ENCODE peak calls at places on chromosomes 7 and 10, in four cellular contexts. Z is psoas muscle, V is SJSA1, T is lower lobe of right lung. A is an unnamed sample.

GRCh38 chr10:21134645-21135395 is 237.7 kb upstream of the NEBL start:
- DNase-seq in Z (no peak), T (no peak), V (no peak), A (no peak)

GRCh38 chr10:73493781-73494180 is 2.0 kb downstream of the PPP3CB start:
- DNase-seq in T (no peak), Z (no peak), V (no peak), A (no peak)

GRCh38 chr7:2044311-2044882 is 188.3 kb downstream of the MAD1L1 start:
- DNase-seq in V (no peak), T (peak; percentile 31), Z (peak; percentile 23), A (peak; percentile 12)

GRCh38 chr7:35185908-35186731 is 67.8 kb downstream of the TBX20 start:
- DNase-seq in Z (peak; percentile 51), T (no peak), V (peak; percentile 80), A (peak; percentile 78)

GRCh38 chr7:69049341-69049740 is 548.9 kb upstream of the AUTS2 start:
- DNase-seq in V (no peak), T (no peak), Z (no peak), A (no peak)

GRCh38 chr7:17599733-17600685 is 301.6 kb downstream of the AHR start:
- DNase-seq in V (peak; percentile 89), T (no peak), Z (no peak), A (no peak)

GRCh38 chr7:27191716-27192545 is 6.9 kb upstream of the HOXA11 start:
- DNase-seq in T (no peak), Z (peak; percentile 56), V (peak; percentile 45), A (no peak)

GRCh38 chr10:48632166-48632565 is 27.3 kb upstream of the ARHGAP22 start:
- DNase-seq in Z (no peak), V (no peak), T (no peak), A (no peak)

GRCh38 chr10:8416755-8417154 is 362.3 kb downstream of the GATA3 start:
- DNase-seq in Z (no peak), T (no peak), V (no peak), A (no peak)

GRCh38 chr7:101880536-101881443 is 63.4 kb downstream of the CUX1 start:
- DNase-seq in T (no peak), Z (no peak), V (no peak), A (no peak)

GRCh38 chr10:132021504-132022143 is 39.9 kb upstream of the BNIP3 start:
- DNase-seq in T (no peak), Z (peak; percentile 47), V (no peak), A (no peak)

GRCh38 chr7:158384746-158385145 is 202.9 kb downstream of the PTPRN2 start:
- DNase-seq in T (no peak), Z (no peak), V (no peak), A (no peak)

GRCh38 chr7:158378978-158379377 is 208.6 kb downstream of the PTPRN2 start:
- DNase-seq in T (no peak), V (no peak), Z (no peak), A (no peak)

GRCh38 chr7:158382363-158382988 is 205.1 kb downstream of the PTPRN2 start:
- DNase-seq in T (no peak), V (no peak), Z (no peak), A (no peak)

GRCh38 chr7:158383665-158384064 is 204.0 kb downstream of the PTPRN2 start:
- DNase-seq in T (no peak), V (no peak), Z (no peak), A (no peak)

DNA sequence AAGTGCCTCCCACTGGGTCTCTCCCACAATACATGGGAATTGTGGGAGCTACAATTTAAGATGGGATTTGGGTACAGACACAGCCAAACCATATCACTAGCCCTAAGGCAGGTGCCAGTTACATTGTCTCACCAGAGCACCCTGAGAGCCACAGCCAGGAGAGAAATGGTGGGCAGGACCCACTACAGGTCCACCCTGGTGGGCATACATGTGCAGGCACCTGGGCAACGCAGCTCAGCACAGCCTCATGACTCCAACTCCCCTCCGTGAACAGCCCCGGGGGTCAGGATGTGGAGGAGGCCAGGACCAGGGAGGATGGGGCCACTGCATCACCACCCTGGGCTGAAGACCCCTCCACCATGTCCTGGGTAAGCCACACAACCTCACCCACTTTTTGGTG is 205.7 kb downstream of the PTPRN2 start:
- DNase-seq in Z (peak; percentile 40), V (no peak), T (no peak), A (no peak)
- H3K9me3 ChIP-seq in Z (no peaks in the 10 kb centered on the region), V (peaks cover 5% of the 10 kb centered on the region), T (peaks cover 4% of the 10 kb centered on the region), A (no peaks in the 10 kb centered on the region)

GRCh38 chr7:97015279-97015678 is 9.4 kb downstream of the DLX5 start:
- DNase-seq in Z (no peak), V (no peak), T (no peak), A (no peak)

GRCh38 chr7:97017197-97018125 is 7.2 kb downstream of the DLX5 start:
- DNase-seq in V (no peak), Z (no peak), T (no peak), A (no peak)

GRCh38 chr7:97015787-97016391 is 8.7 kb downstream of the DLX5 start:
- DNase-seq in V (no peak), T (no peak), Z (no peak), A (no peak)

GRCh38 chr7:97018126-97018601 is 6.5 kb downstream of the DLX5 start:
- DNase-seq in V (peak; percentile 64), T (no peak), Z (no peak), A (no peak)

GRCh38 chr7:97016392-97017196 is 8.0 kb downstream of the DLX5 start:
- DNase-seq in T (no peak), V (peak; percentile 92), Z (no peak), A (no peak)
- H3K27me3 ChIP-seq in T (peaks cover 98% of the 10 kb centered on the region), V (no peaks in the 10 kb centered on the region), Z (peaks cover 100% of the 10 kb centered on the region), A (peaks cover 94% of the 10 kb centered on the region)

GRCh38 chr10:130485958-130486680 is 349.9 kb downstream of the GLRX3 start:
- DNase-seq in Z (no peak), V (no peak), T (no peak), A (no peak)
- H3K9me3 ChIP-seq in Z (no peaks in the 10 kb centered on the region), V (peaks cover 7% of the 10 kb centered on the region), T (no peaks in the 10 kb centered on the region), A (no peaks in the 10 kb centered on the region)

DNA sequence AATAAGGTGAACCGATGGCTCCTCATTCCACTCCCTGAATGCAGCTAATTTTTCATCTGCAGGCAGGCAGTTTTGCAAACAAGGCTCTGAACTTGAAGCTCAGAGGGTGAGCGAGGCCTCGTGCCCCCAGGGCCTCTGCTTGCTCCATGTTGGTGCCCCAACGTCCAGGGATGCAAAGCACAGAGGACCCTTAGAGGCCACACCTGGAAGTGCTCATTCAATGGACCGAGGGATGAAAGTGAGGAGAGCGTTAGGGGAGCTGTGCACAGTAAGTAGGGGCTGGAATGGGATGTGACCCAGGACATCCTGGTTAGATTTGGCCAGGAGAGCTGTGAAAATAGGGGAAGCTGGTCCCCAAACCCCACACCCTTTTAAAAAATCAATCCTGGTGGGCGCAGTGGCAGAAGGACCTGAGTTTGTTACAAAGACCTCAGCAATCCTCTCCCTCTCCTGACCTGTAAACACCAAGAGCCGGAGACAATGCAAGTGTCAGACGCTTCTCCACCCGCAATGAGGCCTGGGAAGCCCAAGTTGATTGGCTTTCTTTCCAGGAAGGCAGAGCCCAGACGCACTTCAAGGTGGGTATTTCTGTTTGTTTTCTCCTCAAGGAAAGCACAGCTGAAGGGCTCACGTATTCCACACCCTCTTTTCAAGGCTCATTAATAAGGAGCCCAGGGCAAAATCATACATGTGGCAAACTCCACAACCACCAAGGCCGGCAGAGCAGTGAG is 14.0 kb upstream of the CXCL12 start:
- DNase-seq in Z (no peak), V (no peak), T (no peak), A (no peak)
- H3K27me3 ChIP-seq in Z (no peaks in the 10 kb centered on the region), V (no peaks in the 10 kb centered on the region), T (peaks cover 3% of the 10 kb centered on the region), A (no peaks in the 10 kb centered on the region)

DNA sequence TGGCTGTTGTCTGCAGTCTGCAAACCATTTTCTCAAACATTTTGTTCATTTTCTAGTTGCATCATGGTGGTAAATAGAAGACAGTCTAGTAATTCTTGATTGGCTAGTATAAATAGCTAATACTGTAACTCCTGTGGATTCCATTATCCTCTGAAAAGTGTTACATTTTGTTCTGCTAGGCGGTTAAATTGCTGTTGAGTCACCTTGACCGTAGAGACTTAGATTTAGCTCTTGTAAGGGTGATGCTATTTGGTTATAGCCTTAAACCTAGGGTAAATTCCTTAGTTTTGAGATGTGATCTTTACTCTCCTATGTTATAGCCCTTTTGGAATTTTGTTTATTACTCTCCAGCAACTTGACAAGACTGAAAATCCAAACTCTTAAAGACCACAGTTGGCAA is 58.8 kb downstream of the SHOC2 start:
- DNase-seq in T (no peak), V (peak; percentile 5), Z (no peak), A (no peak)
- H3K9me3 ChIP-seq in T (no peaks in the 10 kb centered on the region), V (no peaks in the 10 kb centered on the region), Z (no peaks in the 10 kb centered on the region), A (no peaks in the 10 kb centered on the region)

DNA sequence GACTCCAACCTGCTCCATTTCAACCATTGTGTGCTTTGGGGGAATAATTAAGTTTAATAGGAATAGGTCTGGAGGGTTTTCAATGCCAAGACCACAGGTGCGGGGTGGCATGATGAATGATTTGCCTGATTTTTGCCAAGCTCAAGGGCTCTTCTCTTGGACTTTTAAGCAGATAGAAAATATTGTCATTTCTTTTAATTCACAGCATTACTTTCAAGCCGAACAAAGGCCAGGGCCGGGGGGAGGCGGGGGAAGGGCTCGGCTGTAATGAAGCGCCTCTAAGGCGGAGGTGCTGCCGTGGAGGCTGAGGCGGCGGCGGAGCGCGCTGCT is 6.5 kb downstream of the PTF1A start:
- DNase-seq in V (no peak), T (no peak), Z (no peak), A (no peak)
- H3K27me3 ChIP-seq in V (peaks cover 97% of the 10 kb centered on the region), T (peaks cover 98% of the 10 kb centered on the region), Z (peaks cover 96% of the 10 kb centered on the region), A (peaks cover 98% of the 10 kb centered on the region)

DNA sequence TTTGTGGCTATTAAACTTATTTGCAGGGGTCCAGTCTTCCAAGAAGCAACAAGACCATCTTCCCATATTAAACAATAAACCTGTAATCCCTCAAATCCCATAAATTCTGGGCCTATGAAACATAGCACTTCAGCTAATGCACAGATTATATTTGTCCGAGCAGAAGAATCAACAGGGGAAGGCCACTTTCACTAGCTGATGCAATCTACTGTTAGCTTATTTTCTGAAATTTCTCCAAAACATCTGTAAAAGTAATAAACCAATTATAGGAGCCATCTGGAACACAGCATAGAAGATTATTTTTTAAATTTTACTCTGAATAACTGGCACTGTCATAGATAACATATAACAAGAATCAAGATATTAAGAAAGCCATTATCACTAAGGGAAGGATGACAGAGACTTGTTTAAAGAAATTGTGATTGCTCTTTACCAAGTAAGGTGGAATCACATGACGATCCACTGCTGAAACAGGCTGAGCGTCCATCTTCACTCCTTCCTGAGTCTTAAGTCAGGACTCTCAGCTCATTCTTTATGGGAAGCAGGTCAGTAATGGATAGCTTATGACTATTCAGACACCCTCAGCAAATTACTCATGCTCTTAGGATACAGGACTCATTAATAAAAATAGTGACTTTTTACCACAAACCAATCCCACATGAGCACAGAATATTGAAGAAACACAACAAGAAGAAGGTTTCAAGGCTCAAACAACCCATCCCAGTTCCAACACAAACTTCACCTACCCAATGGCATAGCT is 719.5 kb downstream of the XPNPEP1 start:
- DNase-seq in T (no peak), Z (no peak), V (no peak), A (no peak)
- H3K9me3 ChIP-seq in T (no peaks in the 10 kb centered on the region), Z (no peaks in the 10 kb centered on the region), V (peaks cover 2% of the 10 kb centered on the region), A (no peaks in the 10 kb centered on the region)

A was measured in heart left ventricle.